ENCODE peak calls at places on chromosome 9, in ten cellular contexts. U, L, C, P, R, K, J, W, V and F are unnamed samples.

GRCh38 chr9:129324808-129325491 is 146.9 kb upstream of the IER5L start:
- DNase-seq in U (no peak), L (no peak), C (no peak), P (no peak), R (no peak), K (no peak), J (no peak), W (no peak), V (no peak), F (no peak)

GRCh38 chr9:88796947-88797346 is 194.3 kb upstream of the S1PR3 start:
- DNase-seq in U (no peak), L (no peak), C (no peak), P (no peak), R (no peak), K (no peak), J (no peak), W (no peak), V (no peak), F (no peak)

GRCh38 chr9:115103746-115104477 is 14.0 kb downstream of the TNC start:
- DNase-seq in U (no peak), L (no peak), C (no peak), P (no peak), R (no peak), K (no peak), J (no peak), W (no peak), V (no peak), F (no peak)

GRCh38 chr9:122168356-122168755 is 8.6 kb downstream of the MORN5 start:
- DNase-seq in U (no peak), L (no peak), C (no peak), P (no peak), R (no peak), K (no peak), J (no peak), W (no peak), V (peak), F (no peak)

GRCh38 chr9:128732576-128732975 is 8.6 kb upstream of the ZDHHC12 start:
- DNase-seq in U (no peak), L (no peak), C (no peak), P (no peak), R (no peak), K (no peak), J (no peak), W (no peak), V (no peak), F (no peak)

GRCh38 chr9:137582286-137582860 is 3.6 kb upstream of the DPH7 start:
- DNase-seq in U (no peak), L (peak), C (no peak), P (no peak), R (no peak), K (no peak), J (peak), W (no peak), V (peak), F (no peak)

GRCh38 chr9:86322973-86323644 is 31.1 kb downstream of the TUT7 start:
- DNase-seq in U (no peak), L (no peak), C (peak), P (no peak), R (no peak), K (no peak), J (peak), W (peak), V (peak), F (peak)

GRCh38 chr9:131732061-131732526 is 7.8 kb downstream of the RAPGEF1 start:
- DNase-seq in U (peak), L (no peak), C (no peak), P (peak), R (peak), K (no peak), J (peak), W (peak), V (peak), F (peak)

GRCh38 chr9:14158911-14159310 is 155.0 kb downstream of the NFIB start:
- DNase-seq in U (no peak), L (no peak), C (peak), P (no peak), R (no peak), K (no peak), J (peak), W (peak), V (peak), F (peak)

GRCh38 chr9:135886147-135886981 is 21.0 kb downstream of the CAMSAP1 start:
- DNase-seq in U (no peak), L (no peak), C (no peak), P (no peak), R (no peak), K (no peak), J (no peak), W (no peak), V (no peak), F (no peak)

GRCh38 chr9:136700309-136700708 is 12.1 kb upstream of the DIPK1B start:
- DNase-seq in U (no peak), L (no peak), C (no peak), P (no peak), R (no peak), K (no peak), J (peak), W (peak), V (peak), F (peak)

GRCh38 chr9:100228352-100228869 is 124.3 kb downstream of the TEX10 start:
- DNase-seq in U (no peak), L (no peak), C (no peak), P (no peak), R (no peak), K (no peak), J (no peak), W (no peak), V (no peak), F (no peak)

GRCh38 chr9:17018001-17018491 is 116.8 kb upstream of the CNTLN start:
- DNase-seq in U (no peak), L (no peak), C (peak), P (peak), R (no peak), K (no peak), J (peak), W (no peak), V (peak), F (peak)

DNA sequence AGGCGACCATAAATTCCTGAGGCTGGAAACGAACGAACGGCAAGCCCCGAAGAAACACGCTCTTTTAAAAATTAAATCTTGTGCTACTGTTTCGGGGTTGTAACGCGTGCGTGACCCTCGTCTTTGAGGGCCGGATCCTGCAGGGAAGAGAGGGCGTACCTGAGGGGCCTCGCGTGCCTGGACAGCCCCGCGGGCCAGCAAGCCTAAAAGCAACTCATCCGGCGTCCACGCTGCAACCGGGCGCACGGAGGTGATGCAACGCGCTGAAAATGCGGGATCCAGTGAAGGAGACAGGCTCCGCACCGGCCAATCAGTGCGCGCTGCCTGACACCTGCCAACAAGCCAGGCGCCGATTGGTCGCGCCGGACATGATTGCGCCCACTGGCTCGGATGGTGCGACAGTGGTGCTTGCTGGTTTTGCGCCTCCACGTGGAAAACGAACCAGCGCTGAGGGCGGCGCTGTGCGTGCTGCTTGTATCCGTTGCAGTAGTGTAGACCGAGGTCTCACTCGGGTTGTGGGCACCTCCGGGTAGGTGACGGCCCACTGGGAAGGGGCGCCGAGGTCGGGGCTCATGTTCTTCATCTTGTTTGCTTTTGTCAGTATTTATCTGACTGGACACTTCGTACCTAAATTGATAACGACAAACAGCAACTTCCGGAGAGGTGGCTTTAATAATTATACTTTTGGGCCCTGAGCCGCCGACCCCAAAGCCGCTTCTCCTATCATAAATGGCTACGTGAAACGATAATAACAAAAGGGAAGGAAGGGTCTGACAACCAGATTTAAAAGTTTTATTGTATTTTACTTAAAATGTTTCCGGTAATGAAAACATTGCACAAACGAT is at the start of gene IARS1:
- DNase-seq in U (peak), L (peak), C (peak), P (peak), R (peak), K (peak), J (peak), W (peak), V (peak), F (peak)
- TF ChIP-seq CTCF in U (peak), L (peak), C (peak), P (peak), R (peak), K (peak), J (peak), W (peak), V (no peak), F (peak)

DNA sequence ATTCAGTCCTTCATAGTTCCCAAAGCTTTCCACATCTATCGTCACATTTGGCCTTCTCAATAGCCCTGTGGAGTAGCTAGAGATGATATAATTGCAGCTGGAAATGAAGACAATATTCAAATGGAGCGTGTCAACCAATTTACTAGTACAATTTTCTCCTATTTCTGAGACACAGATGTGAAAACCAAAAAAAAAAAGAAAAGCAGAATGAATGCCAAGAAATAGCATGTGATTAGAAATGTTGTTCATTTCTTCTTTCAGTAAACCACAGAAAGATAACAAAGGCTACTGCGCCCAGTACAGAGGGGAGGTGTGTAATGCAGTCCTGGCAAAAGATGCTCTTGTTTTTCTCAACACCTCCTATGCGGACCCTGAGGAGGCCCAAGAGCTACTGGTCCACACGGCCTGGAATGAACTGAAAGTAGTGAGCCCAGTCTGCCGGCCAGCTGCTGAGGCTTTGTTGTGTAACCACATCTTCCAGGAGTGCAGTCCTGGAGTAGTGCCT is 99.0 kb downstream of the MUSK start:
- DNase-seq in U (peak), L (no peak), C (peak), P (peak), R (no peak), K (no peak), J (peak), W (no peak), V (peak), F (peak)
- H3K4me3 ChIP-seq in U (no peak), L (no peak), C (no peak), P (peak), R (no peak), K (no peak), J (no peak), W (no peak), V (no peak), F (no peak)

DNA sequence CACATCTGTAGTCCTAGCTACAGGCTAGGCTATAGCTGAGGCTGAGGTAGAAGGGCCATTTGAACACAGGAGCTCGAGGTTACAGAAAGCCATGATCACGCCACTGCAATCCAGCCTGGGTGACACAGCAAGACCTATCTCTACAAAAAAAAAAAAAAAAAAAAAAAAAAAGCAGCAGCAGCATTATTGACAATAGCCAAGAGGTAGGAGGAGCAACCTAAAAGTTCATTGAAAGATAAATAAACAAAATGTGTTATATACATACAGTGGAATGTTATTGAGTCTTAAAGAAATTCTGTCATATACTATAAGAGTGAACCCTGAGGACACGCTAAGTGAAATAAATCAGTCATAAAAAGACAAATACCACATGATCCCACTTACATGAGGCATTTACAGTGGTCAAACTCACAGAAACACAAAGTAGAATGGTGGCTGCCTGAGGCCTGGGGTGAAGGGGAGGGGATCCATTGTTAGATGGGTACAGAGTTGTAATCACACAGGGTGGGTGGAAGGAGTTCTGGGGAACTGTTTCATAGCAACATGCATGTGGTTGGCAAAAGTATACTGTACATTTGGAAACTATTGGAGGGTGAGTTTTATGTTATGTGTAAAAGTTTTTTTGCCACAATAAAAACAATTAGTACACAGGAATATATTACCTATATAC is 77.2 kb downstream of the MLLT3 start:
- DNase-seq in U (no peak), L (no peak), C (no peak), P (no peak), R (no peak), K (no peak), J (no peak), W (no peak), V (no peak), F (no peak)
- TF ChIP-seq CTCF in U (no peak), L (no peak), C (no peak), P (no peak), R (no peak), K (no peak), J (no peak), W (no peak), V (no peak), F (no peak)

GRCh38 chr9:133170716-133171115 is 7.0 kb upstream of the GBGT1 start:
- DNase-seq in U (no peak), L (no peak), C (no peak), P (no peak), R (no peak), K (no peak), J (no peak), W (no peak), V (no peak), F (no peak)
- H3K4me3 ChIP-seq in U (no peak), L (no peak), C (no peak), P (no peak), R (no peak), K (no peak), J (no peak), W (no peak), V (no peak), F (no peak)

GRCh38 chr9:97696823-97697601 is at the start of gene XPA:
- DNase-seq in U (peak), L (peak), C (peak), P (peak), R (peak), K (peak), J (peak), W (peak), V (peak), F (peak)
- TF ChIP-seq CTCF in U (no peak), L (no peak), C (no peak), P (peak), R (no peak), K (no peak), J (no peak), W (no peak), V (no peak), F (no peak)

DNA sequence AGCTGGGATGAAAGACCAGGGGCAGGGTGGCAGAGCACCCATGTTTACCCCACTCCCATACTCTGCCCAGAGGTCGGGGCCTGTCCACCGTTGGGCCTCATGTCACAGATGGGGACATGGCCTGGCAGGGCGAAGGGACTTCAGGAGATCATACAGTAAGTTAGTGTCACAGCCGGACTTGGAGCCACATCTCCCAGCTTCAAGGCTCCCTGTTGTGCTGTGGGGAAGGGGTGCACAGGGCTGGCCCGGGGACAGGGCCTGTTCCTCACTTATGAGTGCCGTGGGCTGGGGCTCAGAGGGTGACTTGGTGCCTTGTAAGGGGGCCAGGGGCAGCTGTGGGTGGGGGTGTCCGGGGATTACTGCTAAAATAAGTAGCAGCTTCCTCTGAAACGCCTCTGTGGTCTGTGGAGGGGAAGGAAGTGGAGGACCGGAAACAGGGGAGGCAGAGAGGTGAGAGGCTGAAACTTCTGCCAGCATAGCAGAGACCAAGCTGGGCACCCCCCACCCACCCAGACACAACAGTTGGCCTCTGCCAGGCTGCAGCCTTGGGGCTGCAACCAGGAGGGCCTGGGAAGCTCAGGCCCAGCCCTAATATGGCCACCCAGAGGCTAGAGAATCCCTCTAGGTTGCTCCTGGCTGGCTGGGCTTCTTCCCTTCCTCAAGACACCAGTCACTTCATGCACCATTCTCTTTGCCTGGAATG is 41.1 kb upstream of the NEK6 start:
- DNase-seq in U (peak), L (peak), C (no peak), P (peak), R (peak), K (no peak), J (peak), W (no peak), V (no peak), F (no peak)
- H3K4me3 ChIP-seq in U (no peak), L (peak), C (no peak), P (no peak), R (peak), K (no peak), J (no peak), W (no peak), V (no peak), F (no peak)

DNA sequence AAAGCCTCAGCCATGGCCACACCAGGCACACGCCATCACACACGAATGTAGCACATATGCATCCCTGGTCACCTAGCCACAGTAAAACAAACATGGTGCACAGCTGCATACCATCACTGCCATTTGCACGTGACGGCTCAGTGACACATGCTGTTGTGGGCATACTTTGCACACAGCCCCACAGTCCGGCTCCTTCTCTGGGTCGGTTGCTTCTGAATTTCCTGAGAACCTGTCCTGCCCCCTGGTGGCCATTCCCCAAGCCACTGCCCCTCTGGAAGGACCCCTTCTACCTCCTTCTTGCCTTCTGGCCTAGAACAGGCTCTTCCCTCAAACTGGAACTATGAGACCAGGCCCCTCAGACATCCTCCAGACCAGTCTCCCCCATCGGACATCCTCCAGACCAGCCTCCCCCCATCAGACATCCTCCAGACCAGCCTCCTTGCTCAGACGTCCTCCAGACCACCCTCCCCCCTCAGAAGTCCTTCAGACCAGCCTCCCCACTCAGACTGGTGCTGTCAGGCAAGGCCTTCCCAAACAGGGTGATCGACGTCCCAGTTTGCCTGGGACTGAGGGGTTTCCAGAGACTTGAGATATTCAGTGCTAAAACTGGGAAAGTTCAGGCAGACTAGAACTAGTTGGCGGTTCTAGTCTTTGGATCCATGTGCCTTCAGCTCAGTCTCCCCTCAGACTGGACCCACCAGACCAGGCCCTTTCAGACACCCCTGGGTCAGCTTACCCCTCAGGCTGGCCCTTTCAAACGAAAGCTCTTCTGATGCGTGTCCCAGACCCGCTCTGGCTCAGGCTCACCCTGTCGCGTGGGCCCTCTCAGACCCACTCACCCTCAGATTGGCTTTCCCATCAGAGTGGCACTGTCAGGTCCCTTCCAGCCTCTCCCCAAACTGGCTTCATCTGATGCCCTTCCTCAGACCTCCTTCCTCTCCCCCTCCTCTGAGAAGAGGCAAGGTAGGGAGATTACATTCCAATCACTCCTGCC is 24.3 kb upstream of the ENHO start:
- DNase-seq in U (peak), L (peak), C (peak), P (peak), R (peak), K (peak), J (peak), W (peak), V (peak), F (peak)
- TF ChIP-seq CTCF in U (peak), L (peak), C (peak), P (peak), R (peak), K (peak), J (peak), W (peak), V (peak), F (peak)

GRCh38 chr9:97852399-97853055 is 499 bp upstream of the FOXE1 start:
- DNase-seq in U (no peak), L (no peak), C (no peak), P (peak), R (no peak), K (no peak), J (no peak), W (no peak), V (no peak), F (no peak)
- H3K4me3 ChIP-seq in U (no peak), L (no peak), C (no peak), P (no peak), R (no peak), K (no peak), J (no peak), W (no peak), V (no peak), F (no peak)